ENCODE peak calls at places on chromosomes 13 and 19, in seven cellular contexts. T is GM23338, H is HCT116, E is Panc1, Y is H1, I is endothelial cell of umbilical vein, D is transverse colon. N is an unnamed sample.
A peak's percentile ranks its signal among the peaks of the same experiment; 100 is the strongest.

GRCh38 chr19:1363599-1363998 is 20.1 kb upstream of the NDUFS7 start:
- DNase-seq in E (no peak), Y (no peak), I (no peak), D (no peak), H (no peak), T (no peak), N (no peak)

GRCh38 chr13:97439196-97439595 is 5.2 kb downstream of the RAP2A start:
- DNase-seq in Y (no peak), H (no peak), D (no peak), T (no peak), E (no peak), I (peak; percentile 2), N (no peak)

GRCh38 chr13:66347718-66348117 is 882.4 kb downstream of the PCDH9 start:
- DNase-seq in I (no peak), Y (no peak), E (no peak), T (no peak), D (no peak), H (no peak), N (no peak)

GRCh38 chr13:39612023-39612637 is 9.1 kb upstream of the LHFPL6 start:
- DNase-seq in Y (peak; percentile 76), E (no peak), D (peak; percentile 65), T (peak; percentile 93), H (peak; percentile 46), I (peak; percentile 73), N (no peak)

GRCh38 chr13:42970824-42971669 is 21.0 kb downstream of the EPSTI1 start:
- DNase-seq in T (peak; percentile 86), D (peak; percentile 50), I (peak; percentile 59), E (no peak), H (peak; percentile 61), Y (peak; percentile 58), N (no peak)

GRCh38 chr19:35011091-35011689 is 11.1 kb downstream of the GRAMD1A start:
- DNase-seq in H (no peak), T (no peak), D (no peak), I (no peak), E (no peak), Y (no peak), N (no peak)

GRCh38 chr13:78121459-78122348 is 203.1 kb upstream of the EDNRB start:
- DNase-seq in I (peak; percentile 82), E (no peak), D (peak; percentile 16), T (peak; percentile 88), Y (peak; percentile 50), H (peak; percentile 34), N (no peak)

GRCh38 chr13:61413572-61413971 is 2.1 kb downstream of the PCDH20 start:
- DNase-seq in D (no peak), T (peak; percentile 33), E (no peak), I (no peak), H (no peak), Y (peak; percentile 54), N (no peak)

GRCh38 chr19:1445185-1445931 is 4.6 kb upstream of the APC2 start:
- DNase-seq in Y (peak; percentile 95), H (no peak), I (peak; percentile 52), T (peak; percentile 79), D (peak; percentile 80), E (no peak), N (no peak)

DNA sequence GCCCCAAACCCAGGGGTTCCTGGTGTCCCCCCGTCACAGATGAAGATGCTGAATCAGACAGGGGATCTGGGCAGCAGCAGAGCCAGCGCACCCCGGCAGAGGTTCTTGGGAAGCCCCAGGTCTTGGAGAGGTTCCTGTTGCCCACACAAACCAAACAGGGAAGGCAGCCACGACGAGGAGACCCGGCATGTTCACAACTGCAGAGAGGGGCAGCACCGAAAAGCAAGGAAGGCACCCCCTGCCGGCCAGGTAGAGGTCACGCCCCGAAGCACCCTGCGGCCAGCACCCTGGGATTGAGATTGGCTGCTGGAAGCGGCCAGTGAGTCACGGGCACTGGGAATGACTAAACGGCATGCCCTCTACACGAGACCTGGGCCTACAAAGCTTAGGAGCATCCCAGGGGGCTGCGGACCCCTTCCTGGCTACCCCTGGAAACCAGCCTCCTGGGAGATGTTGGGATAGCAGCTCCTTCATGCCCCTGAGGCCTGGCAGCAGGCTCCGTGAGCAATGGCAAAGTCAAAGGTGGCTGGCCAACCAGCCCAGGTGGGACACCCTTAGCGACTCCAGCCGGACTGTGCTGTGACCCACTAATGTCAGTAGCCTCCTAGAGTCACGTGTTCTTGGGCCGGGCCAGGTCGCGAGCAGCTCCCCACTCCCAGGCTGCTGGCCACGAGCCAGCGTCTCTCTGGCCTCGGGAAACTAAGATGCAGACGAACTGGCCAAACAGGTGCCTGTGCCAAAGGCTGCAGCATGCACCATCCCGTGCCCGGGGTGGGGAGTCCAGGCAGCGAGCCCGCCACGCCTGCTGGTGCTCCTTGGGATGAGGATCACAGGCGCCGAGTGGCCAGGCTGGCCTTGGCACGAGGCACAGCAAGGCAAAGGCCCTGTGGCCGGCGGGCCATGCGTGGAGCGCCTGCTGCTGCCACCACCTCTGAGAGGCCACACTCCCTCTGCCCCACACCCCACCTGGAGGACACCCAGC is 43.2 kb downstream of the MLLT1 start:
- DNase-seq in Y (no peak), H (no peak), T (peak; percentile 34), E (no peak), I (peak; percentile 42), D (peak; percentile 71), N (peak; percentile 97)
- TF ChIP-seq CTCF in Y (peak; percentile 9), H (no peak), T (peak; percentile 32), E (no peak), I (no peak), D (no peak), N (no peak)

GRCh38 chr19:18059902-18060301 is 26.8 kb downstream of the IL12RB1 start:
- DNase-seq in I (no peak), T (no peak), E (no peak), Y (no peak), D (no peak), H (no peak), N (no peak)

GRCh38 chr19:18057557-18057956 is 29.2 kb downstream of the IL12RB1 start:
- DNase-seq in I (no peak), E (no peak), Y (no peak), T (no peak), D (no peak), H (no peak), N (no peak)

GRCh38 chr19:18059297-18059696 is 27.4 kb downstream of the IL12RB1 start:
- DNase-seq in T (no peak), Y (no peak), E (no peak), I (no peak), H (no peak), D (no peak), N (no peak)

GRCh38 chr19:18060472-18060871 is 26.3 kb downstream of the IL12RB1 start:
- DNase-seq in I (no peak), D (no peak), Y (no peak), E (no peak), H (no peak), T (peak; percentile 41), N (no peak)

DNA sequence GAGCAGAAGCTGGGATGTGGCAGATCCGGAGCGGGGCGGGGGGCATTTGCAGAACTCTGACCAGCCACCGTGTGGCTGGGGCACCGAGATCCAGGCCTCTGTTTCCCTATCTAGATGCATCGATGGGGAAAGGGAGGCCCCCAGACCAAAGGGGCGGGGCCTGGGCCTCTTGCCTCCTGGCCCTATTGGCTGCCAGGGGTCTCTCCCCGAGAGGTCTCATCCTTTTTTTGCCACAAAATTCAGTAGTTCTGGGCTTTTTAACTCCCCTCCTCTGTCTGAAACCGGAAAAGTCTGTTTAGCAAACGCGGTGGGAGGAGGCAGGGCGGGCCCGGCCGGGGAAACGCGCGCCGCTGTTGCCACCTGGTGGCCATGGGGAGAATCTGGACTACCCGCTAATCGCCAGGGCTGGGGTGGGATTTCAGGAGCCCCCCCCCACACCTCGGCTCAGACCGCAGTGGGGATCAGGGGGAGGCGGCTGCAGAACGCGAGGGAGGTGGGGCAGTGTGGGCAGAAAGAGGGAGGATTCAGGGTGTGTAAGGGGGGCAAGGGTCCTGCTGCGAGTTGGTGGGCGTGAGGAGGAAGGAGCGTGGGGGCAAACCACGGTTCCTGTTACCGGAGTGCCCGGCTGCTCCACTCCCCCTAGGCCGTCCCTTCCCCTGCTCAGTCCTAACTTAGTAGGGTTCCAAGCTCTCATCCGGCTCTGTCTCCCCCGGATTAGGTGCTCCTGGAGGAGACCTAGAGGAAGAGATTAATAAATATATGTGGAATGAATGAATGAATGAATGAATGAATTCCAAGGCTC is 28.3 kb downstream of the IL12RB1 start:
- DNase-seq in T (peak; percentile 96), E (no peak), I (peak; percentile 78), D (peak; percentile 81), H (peak; percentile 26), Y (peak; percentile 92), N (peak; percentile 63)
- TF ChIP-seq POLR2AphosphoS5 in T (no peak), E (no peak), I (no peak), D (no peak), H (no peak), Y (no peak), N (peak; percentile 67)

GRCh38 chr19:14519860-14520407 is 1.7 kb upstream of the DNAJB1 start:
- DNase-seq in D (no peak), Y (no peak), H (peak; percentile 96), E (no peak), T (no peak), I (peak; percentile 75), N (no peak)
- H3K27ac ChIP-seq in D (peak overlapping the region; percentile 100), Y (no peak overlapping the region), H (peak overlapping the region; percentile 97), E (peak overlapping the region; percentile 93), T (peak overlapping the region; percentile 50), I (peak overlapping the region; percentile 81), N (peak overlapping the region; percentile 100)

DNA sequence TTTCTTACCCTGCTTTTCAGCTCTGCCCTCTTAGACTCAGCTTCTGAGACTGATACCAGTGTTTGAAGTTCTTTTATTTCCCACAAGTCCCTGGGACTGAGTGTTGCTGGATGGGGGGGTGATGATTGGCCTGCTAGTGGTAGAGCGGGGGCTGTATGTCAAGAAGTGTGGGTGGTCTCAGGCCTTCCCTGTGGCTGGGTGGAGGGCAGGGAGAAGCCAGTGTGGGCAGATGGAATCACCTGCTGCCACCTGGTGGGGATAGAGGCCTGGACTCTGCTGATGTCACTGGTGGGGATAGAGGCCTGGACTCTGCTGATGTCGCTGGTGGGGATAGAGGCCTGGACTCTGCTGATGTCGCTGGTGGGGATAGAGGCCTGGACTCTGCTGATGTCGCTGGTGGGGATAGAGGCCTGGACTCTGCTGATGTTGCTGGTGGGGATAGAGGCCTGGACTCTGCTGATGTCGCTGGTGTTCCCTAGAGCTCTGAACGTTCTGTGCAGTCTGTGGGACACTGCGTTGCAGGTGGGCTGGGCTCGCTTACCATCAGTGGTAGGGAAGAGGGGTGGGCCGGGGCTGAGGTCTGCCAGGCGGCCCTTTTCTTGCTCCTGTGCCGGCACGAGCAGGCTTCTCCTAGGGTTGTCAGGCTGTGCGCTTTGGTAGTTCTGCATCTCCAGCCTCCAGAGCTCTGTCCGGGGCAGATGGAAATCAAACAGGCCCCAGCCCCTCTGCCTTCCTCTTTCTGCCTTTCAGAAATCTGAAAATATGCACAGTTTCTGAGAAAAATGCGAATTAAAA is 101.3 kb downstream of the ARHGEF7 start:
- DNase-seq in H (no peak), T (peak; percentile 64), E (no peak), D (peak; percentile 38), Y (peak; percentile 72), I (no peak), N (no peak)
- TF ChIP-seq CTCF in H (peak; percentile 45), T (peak; percentile 81), E (peak; percentile 37), D (peak; percentile 30), Y (peak; percentile 58), I (peak; percentile 11), N (no peak)

N was measured in breast epithelium.